ENCODE peak calls at places on chromosomes 16 and 17, in seven cellular contexts. A, G, H, T, Z, E and I are unnamed samples.

GRCh38 chr16:28011223-28011622 is 52.3 kb downstream of the GSG1L start:
- DNase-seq in T (no peak), G (no peak), E (no peak), H (no peak), A (no peak), Z (no peak), I (no peak)

GRCh38 chr17:77644981-77645380 is 313.5 kb upstream of the TNRC6C start:
- DNase-seq in Z (no peak), H (no peak), E (no peak), T (peak), G (no peak), A (no peak), I (peak)

GRCh38 chr17:53794875-53795274 is 27.9 kb upstream of the KIF2B start:
- DNase-seq in E (no peak), G (no peak), A (no peak), T (no peak), Z (no peak), H (no peak), I (no peak)

GRCh38 chr17:34716291-34716690 is 136.9 kb downstream of the TMEM132E start:
- DNase-seq in E (no peak), T (no peak), G (no peak), A (no peak), Z (no peak), H (no peak), I (peak)

GRCh38 chr16:82639666-82640336 is 13.0 kb downstream of the CDH13 start:
- DNase-seq in E (peak), T (peak), H (peak), Z (peak), G (peak), A (peak), I (peak)

GRCh38 chr17:81846743-81847689 is 12.2 kb upstream of the PPP1R27 start:
- DNase-seq in E (no peak), Z (no peak), H (no peak), G (no peak), T (no peak), A (no peak), I (no peak)

GRCh38 chr16:3256146-3256875 is at the start of gene MEFV:
- DNase-seq in E (no peak), H (peak), T (no peak), G (peak), Z (peak), A (no peak), I (no peak)

GRCh38 chr16:3511286-3512180 is 10.7 kb downstream of the CLUAP1 start:
- DNase-seq in T (no peak), G (no peak), E (no peak), A (no peak), Z (no peak), H (no peak), I (peak)

GRCh38 chr17:38444151-38444550 is 15.9 kb downstream of the ARHGAP23 start:
- DNase-seq in E (peak), H (peak), G (peak), Z (peak), A (no peak), T (peak), I (peak)

GRCh38 chr16:80147021-80147680 is 393.6 kb upstream of the DYNLRB2 start:
- DNase-seq in H (no peak), Z (no peak), T (no peak), G (no peak), A (no peak), E (no peak), I (no peak)

GRCh38 chr17:38881600-38882191 is 11.8 kb downstream of the LASP1 start:
- DNase-seq in T (no peak), E (no peak), H (peak), A (no peak), Z (no peak), G (peak), I (peak)

GRCh38 chr17:76469076-76469990 is 1.9 kb downstream of the AANAT start:
- DNase-seq in Z (no peak), A (no peak), G (no peak), H (no peak), T (no peak), E (no peak), I (peak)

GRCh38 chr17:28895794-28896447 is 1.6 kb downstream of the FLOT2 start:
- DNase-seq in Z (no peak), E (no peak), T (no peak), H (no peak), A (no peak), G (no peak), I (no peak)

GRCh38 chr16:88650749-88651275 is at the start of gene CYBA:
- DNase-seq in A (peak), H (peak), Z (peak), T (peak), E (peak), G (peak), I (peak)

GRCh38 chr16:84597518-84598390 is 20.1 kb downstream of the COTL1 start:
- DNase-seq in Z (no peak), H (no peak), E (no peak), A (no peak), G (no peak), T (no peak), I (no peak)

GRCh38 chr17:34542700-34543336 is 36.6 kb upstream of the TMEM132E start:
- DNase-seq in E (peak), G (peak), T (peak), Z (peak), A (peak), H (no peak), I (peak)

GRCh38 chr17:76085731-76086366 is 6.9 kb downstream of the ZACN start:
- DNase-seq in Z (no peak), H (no peak), T (no peak), E (no peak), A (no peak), G (no peak), I (no peak)

GRCh38 chr16:30637952-30638351 is 12.8 kb upstream of the PRR14 start:
- DNase-seq in G (peak), A (no peak), Z (peak), H (peak), E (no peak), T (peak), I (no peak)

GRCh38 chr16:22353188-22353919 is 21.1 kb downstream of the CDR2 start:
- DNase-seq in Z (peak), T (peak), E (no peak), H (peak), G (peak), A (no peak), I (no peak)

GRCh38 chr17:81347437-81347836 is 47.8 kb upstream of the BAHCC1 start:
- DNase-seq in Z (no peak), H (no peak), A (no peak), E (no peak), T (no peak), G (no peak), I (peak)

GRCh38 chr16:14522617-14523135 is 107.4 kb downstream of the PARN start:
- DNase-seq in Z (no peak), A (no peak), T (no peak), E (no peak), H (no peak), G (no peak), I (no peak)

GRCh38 chr16:528111-529011 is 849 bp downstream of the CAPN15 start:
- DNase-seq in G (peak), A (no peak), E (no peak), Z (peak), H (peak), T (peak), I (no peak)

GRCh38 chr17:2688351-2689342 is 22.9 kb downstream of the CLUH start:
- DNase-seq in E (peak), A (no peak), Z (peak), H (no peak), G (no peak), T (peak), I (peak)

GRCh38 chr17:2687074-2687418 is 24.5 kb downstream of the CLUH start:
- DNase-seq in G (no peak), A (no peak), E (no peak), Z (no peak), T (no peak), H (no peak), I (no peak)

GRCh38 chr17:2690165-2691068 is 21.1 kb downstream of the CLUH start:
- DNase-seq in T (no peak), Z (no peak), G (no peak), H (no peak), A (no peak), E (no peak), I (peak)

GRCh38 chr17:2691069-2691871 is 20.3 kb downstream of the CLUH start:
- DNase-seq in H (no peak), T (no peak), Z (no peak), G (no peak), A (no peak), E (no peak), I (no peak)

DNA sequence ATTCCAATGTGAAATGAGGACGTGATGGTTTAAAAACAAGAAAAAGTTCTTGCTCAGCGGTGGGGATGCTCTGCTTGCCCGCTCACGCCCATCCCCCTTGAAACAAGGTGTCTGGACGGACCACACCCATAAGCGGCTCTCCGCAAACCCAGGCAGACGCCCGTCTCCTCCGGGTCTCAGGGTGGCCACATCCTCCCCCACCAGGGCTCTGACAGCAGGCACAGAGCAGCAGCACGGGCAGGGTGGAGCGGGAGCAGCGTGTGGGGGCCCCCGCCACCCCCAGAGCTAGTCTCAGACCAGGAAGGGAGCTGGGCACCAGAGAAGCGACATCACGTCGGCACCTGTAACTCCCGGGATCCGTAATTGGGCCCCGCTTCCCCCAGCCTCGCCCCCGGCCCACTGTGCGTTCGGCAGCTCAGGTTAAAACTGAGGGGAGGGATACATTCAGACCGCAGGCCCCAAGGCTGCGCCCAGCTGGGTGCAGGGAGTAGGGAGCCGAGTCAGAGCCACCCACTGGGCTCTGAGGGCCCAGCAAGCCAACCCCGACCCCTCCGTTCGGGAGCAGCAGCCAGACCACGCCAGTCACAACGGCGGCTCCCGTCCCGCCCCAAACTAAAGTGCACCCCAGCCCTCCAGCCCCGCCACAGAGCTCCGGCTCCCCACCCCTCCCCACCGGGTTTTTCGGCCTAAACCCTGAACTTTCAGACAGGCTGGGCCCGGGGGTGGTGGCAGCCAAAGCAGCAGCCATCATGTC is 22.0 kb downstream of the CLUH start:
- DNase-seq in H (no peak), G (no peak), E (peak), A (no peak), Z (no peak), T (no peak), I (peak)
- H3K18ac ChIP-seq in H (no peak), G (no peak), E (no peak), A (peak), Z (no peak), T (no peak), I (no peak)

GRCh38 chr17:79443026-79443425 is 167.8 kb downstream of the RBFOX3 start:
- DNase-seq in Z (no peak), E (no peak), T (no peak), H (no peak), G (no peak), A (no peak), I (no peak)

GRCh38 chr17:79451167-79451566 is 159.7 kb downstream of the RBFOX3 start:
- DNase-seq in Z (no peak), H (no peak), G (no peak), E (no peak), T (no peak), A (no peak), I (no peak)

GRCh38 chr17:79441607-79442006 is 169.2 kb downstream of the RBFOX3 start:
- DNase-seq in Z (no peak), A (no peak), H (no peak), G (no peak), T (no peak), E (no peak), I (no peak)

GRCh38 chr17:79444226-79444625 is 166.6 kb downstream of the RBFOX3 start:
- DNase-seq in E (no peak), T (no peak), A (no peak), Z (no peak), H (no peak), G (no peak), I (no peak)

GRCh38 chr17:79446347-79446746 is 164.5 kb downstream of the RBFOX3 start:
- DNase-seq in Z (no peak), H (no peak), A (no peak), E (no peak), T (no peak), G (no peak), I (no peak)
- H2BK5ac ChIP-seq in Z (no peak), H (no peak), A (no peak), E (no peak), T (no peak), G (no peak), I (no peak)

GRCh38 chr16:53848950-53849349 is 145.0 kb downstream of the FTO start:
- DNase-seq in Z (no peak), T (no peak), H (no peak), E (no peak), G (no peak), A (no peak), I (no peak)

GRCh38 chr16:53849585-53849984 is 145.6 kb downstream of the FTO start:
- DNase-seq in A (no peak), G (no peak), E (no peak), T (no peak), Z (no peak), H (no peak), I (no peak)

GRCh38 chr16:53844796-53845195 is 140.8 kb downstream of the FTO start:
- DNase-seq in H (no peak), A (no peak), E (no peak), Z (no peak), G (no peak), T (no peak), I (no peak)

GRCh38 chr16:53849994-53850393 is 146.0 kb downstream of the FTO start:
- DNase-seq in T (no peak), G (no peak), Z (no peak), A (no peak), E (no peak), H (no peak), I (no peak)

GRCh38 chr16:53848277-53848942 is 144.5 kb downstream of the FTO start:
- DNase-seq in T (no peak), H (no peak), A (no peak), G (peak), Z (no peak), E (no peak), I (no peak)
- H3K27ac ChIP-seq in T (no peak), H (no peak), A (no peak), G (no peak), Z (no peak), E (no peak), I (no peak)

GRCh38 chr16:49478107-49478506 is 104.5 kb downstream of the C16orf78 start:
- DNase-seq in H (no peak), T (no peak), G (no peak), E (no peak), A (no peak), Z (no peak), I (no peak)
- H3K18ac ChIP-seq in H (no peak), T (no peak), G (no peak), E (no peak), A (no peak), Z (no peak), I (no peak)

DNA sequence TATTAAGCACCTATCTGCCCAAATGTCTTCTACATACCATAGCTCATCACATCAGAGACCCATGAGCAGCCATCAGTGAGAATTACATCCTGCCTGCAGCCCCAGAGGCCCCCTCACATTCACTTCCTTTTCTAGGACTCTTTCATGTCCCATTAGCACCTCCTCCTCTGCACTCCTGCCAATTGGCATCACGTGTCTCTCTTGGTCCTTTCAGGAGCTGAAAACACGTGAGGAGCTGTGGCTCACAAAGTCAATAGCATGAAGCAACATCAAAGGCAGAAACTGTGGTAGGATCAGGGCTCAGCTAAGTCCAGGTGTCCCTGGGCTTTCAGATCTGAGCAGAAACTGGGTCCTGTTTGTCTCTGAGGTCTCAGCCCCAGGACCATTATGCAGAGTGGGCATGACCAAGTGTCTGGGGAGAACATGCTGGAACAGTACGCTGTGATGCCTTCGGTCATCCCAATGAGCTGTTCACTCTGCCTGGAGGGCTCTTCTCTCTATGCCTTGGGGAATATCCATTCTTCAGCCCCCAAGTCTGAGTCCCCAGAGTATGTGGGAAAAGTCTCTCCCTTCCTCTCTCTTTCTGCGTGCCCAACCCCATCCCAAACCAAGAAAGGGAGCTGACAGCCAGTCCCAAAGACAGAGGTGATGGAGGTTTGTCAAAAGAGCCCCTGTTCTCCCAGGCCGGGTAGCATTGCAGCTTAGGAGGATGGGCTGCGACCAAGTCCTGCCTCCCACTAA is 457.0 kb upstream of the CDH5 start:
- DNase-seq in H (no peak), A (no peak), T (no peak), Z (no peak), G (no peak), E (no peak), I (no peak)
- H2BK5ac ChIP-seq in H (no peak), A (no peak), T (no peak), Z (no peak), G (no peak), E (no peak), I (no peak)

GRCh38 chr16:16020291-16020690 is 70.9 kb downstream of the ABCC1 start:
- DNase-seq in G (no peak), A (no peak), Z (no peak), T (no peak), E (no peak), H (no peak), I (no peak)
- H3K27ac ChIP-seq in G (no peak), A (no peak), Z (no peak), T (no peak), E (no peak), H (peak), I (no peak)

DNA sequence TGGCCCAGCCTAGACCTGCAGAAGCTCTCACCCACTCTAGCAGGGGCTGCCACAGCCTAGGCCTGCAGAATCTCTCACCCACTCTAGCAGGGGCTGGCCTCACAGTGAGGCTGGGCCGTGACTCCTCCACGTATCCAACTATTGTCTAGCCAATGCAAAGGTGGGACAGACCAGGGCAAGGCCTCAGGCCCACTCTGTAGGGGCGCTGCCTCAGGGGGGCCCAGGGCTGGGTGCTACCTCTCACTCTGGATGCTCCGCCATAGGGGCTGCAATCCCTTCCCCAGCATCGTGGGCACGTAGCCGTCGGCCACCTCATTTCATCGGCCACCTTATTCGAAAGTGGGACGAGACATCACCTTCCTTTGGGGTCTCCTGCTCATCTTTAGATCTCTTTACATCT is 51.7 kb downstream of the RPH3AL start:
- DNase-seq in H (no peak), E (no peak), A (no peak), G (no peak), Z (no peak), T (no peak), I (no peak)
- H3K18ac ChIP-seq in H (no peak), E (no peak), A (peak), G (no peak), Z (no peak), T (no peak), I (no peak)

DNA sequence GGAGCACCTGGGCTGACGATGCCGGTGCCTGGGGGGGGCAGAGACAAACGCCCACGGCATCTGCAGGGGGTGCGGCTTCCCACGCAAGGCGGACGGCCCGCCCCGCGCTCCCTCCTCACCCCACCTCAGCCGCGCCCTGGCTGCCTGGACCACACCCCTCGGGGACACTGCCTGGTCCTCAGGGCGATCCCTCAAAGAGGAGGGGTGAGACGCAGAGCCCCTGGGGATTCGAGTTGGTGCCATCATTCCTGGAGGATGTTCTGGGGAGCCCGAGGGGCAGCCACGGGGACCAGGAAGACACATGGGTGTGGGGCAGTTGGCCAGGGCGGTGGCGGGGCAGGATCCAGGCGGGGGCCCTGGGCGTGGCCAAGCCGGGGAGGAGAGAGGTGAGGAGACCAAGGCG is 3.9 kb downstream of the IGFALS start:
- DNase-seq in A (no peak), Z (no peak), G (no peak), H (no peak), T (no peak), E (no peak), I (no peak)
- H2BK5ac ChIP-seq in A (no peak), Z (no peak), G (no peak), H (no peak), T (no peak), E (no peak), I (no peak)